ENCODE peak calls at places on chromosomes 3 and 15, in six cellular contexts. W, R, L, H, D and I are unnamed samples.
A peak's percentile ranks its signal among the peaks of the same experiment; 100 is the strongest.

GRCh38 chr3:146093928-146094327 is 67.1 kb downstream of the PLOD2 start:
- DNase-seq in H (no peak), R (no peak), W (no peak), L (no peak), D (no peak), I (no peak)

GRCh38 chr15:29283371-29283770 is 13.7 kb upstream of the NSMCE3 start:
- DNase-seq in R (no peak), L (no peak), H (no peak), W (no peak), D (no peak), I (no peak)

GRCh38 chr3:28958656-28959055 is 322.2 kb upstream of the RBMS3 start:
- DNase-seq in R (no peak), D (no peak), H (no peak), L (no peak), W (no peak), I (no peak)

GRCh38 chr3:142046320-142047020 is 102.9 kb downstream of the TFDP2 start:
- DNase-seq in W (no peak), L (no peak), D (no peak), R (no peak), H (no peak), I (no peak)

GRCh38 chr15:29945943-29946591 is 123.8 kb upstream of the TJP1 start:
- DNase-seq in D (no peak), R (no peak), H (peak; percentile 90), W (peak; percentile 63), L (no peak), I (no peak)

GRCh38 chr3:101823525-101823924 is 25.8 kb upstream of the NFKBIZ start:
- DNase-seq in W (no peak), D (no peak), H (no peak), L (no peak), R (no peak), I (no peak)

GRCh38 chr3:99126291-99126690 is 224.8 kb upstream of the DCBLD2 start:
- DNase-seq in D (peak; percentile 8), H (no peak), W (no peak), L (no peak), R (no peak), I (no peak)

GRCh38 chr3:170539886-170540285 is 46.0 kb downstream of the SLC7A14 start:
- DNase-seq in D (no peak), H (no peak), R (no peak), W (no peak), L (peak; percentile 21), I (no peak)

GRCh38 chr3:115512565-115513410 is 110.5 kb upstream of the GAP43 start:
- DNase-seq in D (peak; percentile 60), R (no peak), W (peak; percentile 28), H (peak; percentile 42), L (peak; percentile 52), I (peak; percentile 85)

GRCh38 chr3:115401298-115401697 is 222.0 kb upstream of the GAP43 start:
- DNase-seq in D (peak; percentile 93), L (peak; percentile 81), W (peak; percentile 18), H (peak; percentile 61), R (no peak), I (no peak)

GRCh38 chr15:62560943-62561571 is 396.0 kb upstream of the C2CD4B start:
- DNase-seq in R (no peak), H (no peak), D (no peak), W (no peak), L (no peak), I (peak; percentile 70)

GRCh38 chr3:43638594-43639447 is 17.0 kb upstream of the ANO10 start:
- DNase-seq in L (peak; percentile 14), D (no peak), R (no peak), W (peak; percentile 40), H (peak; percentile 63), I (peak; percentile 82)

GRCh38 chr3:8755564-8756237 is 13.7 kb downstream of the OXTR start:
- DNase-seq in W (peak; percentile 34), D (no peak), R (no peak), L (no peak), H (peak; percentile 46), I (no peak)

GRCh38 chr3:53183514-53183913 is 22.5 kb downstream of the PRKCD start:
- DNase-seq in L (no peak), W (no peak), D (no peak), R (no peak), H (no peak), I (no peak)

GRCh38 chr3:103494512-103494911 is 1059.7 kb downstream of the ZPLD1 start:
- DNase-seq in H (no peak), L (no peak), W (no peak), D (no peak), R (no peak), I (no peak)

GRCh38 chr3:55795296-55795695 is 308.2 kb upstream of the WNT5A start:
- DNase-seq in W (no peak), R (no peak), H (no peak), L (no peak), D (peak; percentile 1), I (no peak)

GRCh38 chr3:30611613-30612421 is 5.4 kb downstream of the TGFBR2 start:
- DNase-seq in H (peak; percentile 76), D (no peak), R (no peak), L (peak; percentile 52), W (peak; percentile 59), I (peak; percentile 64)

GRCh38 chr15:50911001-50911400 is 2.5 kb downstream of the AP4E1 start:
- DNase-seq in R (no peak), H (peak; percentile 57), D (peak; percentile 20), L (no peak), W (peak; percentile 9), I (no peak)

GRCh38 chr3:24052446-24052845 is 107.4 kb downstream of the NR1D2 start:
- DNase-seq in L (no peak), W (no peak), D (no peak), H (no peak), R (no peak), I (no peak)